ENCODE peak calls at places on chromosomes 11 and 22, in four cellular contexts. One of them, this sample, is unnamed.

GRCh38 chr22:17955611-17956379 is 68.6 kb downstream of the MICAL3 start:
- DNase-seq in CD4-positive, alpha-beta T cell: no peak
- DNase-seq in neural progenitor cell: no peak
- DNase-seq in psoas muscle: no peak
- DNase-seq in this sample: no peak

GRCh38 chr11:1943977-1944376 is 3.2 kb upstream of the MRPL23 start:
- DNase-seq in CD4-positive, alpha-beta T cell: no peak
- DNase-seq in neural progenitor cell: no peak
- DNase-seq in psoas muscle: peak; percentile 41
- DNase-seq in this sample: no peak

GRCh38 chr11:118232659-118233058 is 7.8 kb upstream of the JAML start:
- DNase-seq in CD4-positive, alpha-beta T cell: peak; percentile 20
- DNase-seq in neural progenitor cell: no peak
- DNase-seq in psoas muscle: no peak
- DNase-seq in this sample: no peak

GRCh38 chr11:17541330-17541885 is 2.8 kb downstream of the USH1C start:
- DNase-seq in CD4-positive, alpha-beta T cell: no peak
- DNase-seq in neural progenitor cell: no peak
- DNase-seq in psoas muscle: peak; percentile 12
- DNase-seq in this sample: no peak

GRCh38 chr11:129427376-129427775 is 51.7 kb downstream of the BARX2 start:
- DNase-seq in CD4-positive, alpha-beta T cell: no peak
- DNase-seq in neural progenitor cell: no peak
- DNase-seq in psoas muscle: no peak
- DNase-seq in this sample: no peak

GRCh38 chr11:126607374-126607773 is 251.9 kb downstream of the ST3GAL4 start:
- DNase-seq in CD4-positive, alpha-beta T cell: no peak
- DNase-seq in neural progenitor cell: peak; percentile 82
- DNase-seq in psoas muscle: no peak
- DNase-seq in this sample: peak; percentile 62

GRCh38 chr11:32706985-32707736 is 87.3 kb downstream of the CCDC73 start:
- DNase-seq in CD4-positive, alpha-beta T cell: no peak
- DNase-seq in neural progenitor cell: no peak
- DNase-seq in psoas muscle: no peak
- DNase-seq in this sample: no peak

GRCh38 chr11:80815752-80816453 is 1375.1 kb upstream of the TENM4 start:
- DNase-seq in CD4-positive, alpha-beta T cell: no peak
- DNase-seq in neural progenitor cell: no peak
- DNase-seq in psoas muscle: no peak
- DNase-seq in this sample: no peak

DNA sequence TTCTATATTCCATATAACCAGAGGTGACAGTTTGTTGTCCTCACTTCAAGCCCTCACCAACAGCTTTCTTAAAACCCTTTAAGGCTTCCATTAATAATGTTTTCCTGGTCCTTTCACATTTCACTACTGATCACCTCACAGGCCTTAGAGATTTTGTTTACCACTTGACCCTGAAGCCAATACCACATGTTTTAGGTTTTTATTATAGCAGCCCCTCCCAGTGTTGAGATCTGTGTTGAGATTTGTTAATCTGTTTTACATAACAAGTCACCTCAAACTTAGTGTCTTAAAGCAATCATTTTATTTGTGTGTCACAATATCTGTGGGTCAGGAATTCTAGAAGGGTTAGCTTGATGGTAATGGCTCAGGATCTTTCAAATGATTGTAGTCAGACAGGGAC is 49.9 kb downstream of the FAR1 start:
- DNase-seq in CD4-positive, alpha-beta T cell: no peak
- DNase-seq in neural progenitor cell: no peak
- DNase-seq in psoas muscle: no peak
- DNase-seq in this sample: no peak
- H3K27ac ChIP-seq in CD4-positive, alpha-beta T cell: no peak overlapping the region
- H3K27ac ChIP-seq in neural progenitor cell: no peak overlapping the region
- H3K27ac ChIP-seq in psoas muscle: no peak overlapping the region
- H3K27ac ChIP-seq in this sample: no peak overlapping the region

DNA sequence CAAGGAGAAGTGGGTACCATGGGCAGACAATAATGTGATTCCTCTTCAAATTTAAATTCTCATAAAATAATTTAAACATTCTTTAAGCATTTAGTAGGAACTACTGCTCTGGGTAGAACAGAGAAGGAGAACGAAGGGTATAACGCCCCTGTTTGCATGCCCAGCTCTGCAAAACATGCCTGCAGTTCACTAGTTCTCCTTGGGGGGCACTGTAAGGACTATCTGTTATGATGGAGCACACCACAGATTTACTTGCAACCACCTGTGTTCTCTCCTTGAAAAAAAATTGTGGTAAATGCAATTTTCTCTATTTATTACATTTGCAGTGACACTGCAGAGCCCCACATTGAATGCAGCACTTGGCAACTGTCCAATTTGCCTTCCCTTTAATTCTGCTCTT is 100.3 kb downstream of the GUCY1A2 start:
- DNase-seq in CD4-positive, alpha-beta T cell: no peak
- DNase-seq in neural progenitor cell: peak; percentile 24
- DNase-seq in psoas muscle: no peak
- DNase-seq in this sample: no peak
- TF ChIP-seq CTCF in CD4-positive, alpha-beta T cell: no peak
- TF ChIP-seq CTCF in neural progenitor cell: peak; percentile 41
- TF ChIP-seq CTCF in psoas muscle: no peak
- TF ChIP-seq CTCF in this sample: peak; percentile 14

DNA sequence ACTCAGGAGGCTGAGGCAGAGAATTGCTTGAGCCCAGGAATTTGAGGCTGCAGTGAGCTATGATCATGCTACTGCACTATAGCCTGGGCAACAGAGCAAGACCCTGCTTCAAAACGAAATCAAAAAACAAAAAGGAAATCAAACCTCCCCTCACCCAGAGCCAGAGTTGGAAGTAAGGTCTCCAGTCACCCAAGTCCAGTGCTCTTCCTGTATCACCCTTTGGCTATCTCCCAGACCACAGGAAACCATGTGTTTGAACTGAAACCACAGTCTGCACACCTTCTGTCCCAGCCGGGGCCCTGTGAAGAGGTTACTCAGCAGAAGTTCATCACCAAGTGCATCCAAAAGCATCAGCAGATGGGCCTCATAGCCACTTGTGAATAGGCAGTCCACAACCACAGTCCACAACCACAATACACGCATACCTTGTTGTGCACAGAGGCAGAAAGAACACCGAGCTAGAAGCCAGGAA is 4.6 kb downstream of the MYH9 start:
- DNase-seq in CD4-positive, alpha-beta T cell: peak; percentile 42
- DNase-seq in neural progenitor cell: no peak
- DNase-seq in psoas muscle: no peak
- DNase-seq in this sample: no peak
- H3K27ac ChIP-seq in CD4-positive, alpha-beta T cell: peak overlapping the region; percentile 55
- H3K27ac ChIP-seq in neural progenitor cell: no peak overlapping the region
- H3K27ac ChIP-seq in psoas muscle: peak overlapping the region; percentile 4
- H3K27ac ChIP-seq in this sample: peak overlapping the region; percentile 69

GRCh38 chr11:6636480-6636879 is 17.3 kb upstream of the TPP1 start:
- DNase-seq in CD4-positive, alpha-beta T cell: no peak
- DNase-seq in neural progenitor cell: no peak
- DNase-seq in psoas muscle: no peak
- DNase-seq in this sample: no peak

GRCh38 chr11:6640985-6641701 is 14.5 kb downstream of the DCHS1 start:
- DNase-seq in CD4-positive, alpha-beta T cell: no peak
- DNase-seq in neural progenitor cell: no peak
- DNase-seq in psoas muscle: no peak
- DNase-seq in this sample: no peak

GRCh38 chr11:6640036-6640984 is 15.3 kb downstream of the DCHS1 start:
- DNase-seq in CD4-positive, alpha-beta T cell: no peak
- DNase-seq in neural progenitor cell: no peak
- DNase-seq in psoas muscle: no peak
- DNase-seq in this sample: no peak

GRCh38 chr11:6637871-6638270 is 17.7 kb downstream of the DCHS1 start:
- DNase-seq in CD4-positive, alpha-beta T cell: no peak
- DNase-seq in neural progenitor cell: no peak
- DNase-seq in psoas muscle: no peak
- DNase-seq in this sample: no peak

GRCh38 chr11:6638437-6638836 is 17.2 kb downstream of the DCHS1 start:
- DNase-seq in CD4-positive, alpha-beta T cell: no peak
- DNase-seq in neural progenitor cell: no peak
- DNase-seq in psoas muscle: no peak
- DNase-seq in this sample: no peak
- TF ChIP-seq CTCF in CD4-positive, alpha-beta T cell: no peak
- TF ChIP-seq CTCF in neural progenitor cell: no peak
- TF ChIP-seq CTCF in psoas muscle: no peak
- TF ChIP-seq CTCF in this sample: no peak

DNA sequence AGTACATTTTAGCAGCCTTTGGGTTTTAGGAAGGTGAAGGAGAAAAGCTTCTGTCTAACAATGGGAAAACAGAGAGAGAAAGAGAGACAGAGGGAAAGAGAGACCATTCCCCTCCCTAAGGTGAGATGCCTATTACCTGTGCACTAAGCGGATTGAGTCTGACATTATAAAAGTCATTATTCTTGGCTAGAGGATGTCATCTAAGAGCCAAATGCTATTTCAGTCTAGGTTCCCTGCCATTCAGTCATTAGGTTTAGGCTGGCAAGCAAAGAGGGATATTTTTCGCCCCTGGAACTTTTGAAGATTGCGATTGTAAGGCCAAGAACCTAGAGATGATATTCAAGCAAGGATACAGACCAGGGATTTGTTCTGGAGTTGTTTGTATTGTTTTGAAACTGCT is 7.2 kb downstream of the BLID start:
- DNase-seq in CD4-positive, alpha-beta T cell: no peak
- DNase-seq in neural progenitor cell: no peak
- DNase-seq in psoas muscle: no peak
- DNase-seq in this sample: no peak
- H3K27ac ChIP-seq in CD4-positive, alpha-beta T cell: no peak overlapping the region
- H3K27ac ChIP-seq in neural progenitor cell: no peak overlapping the region
- H3K27ac ChIP-seq in psoas muscle: peak overlapping the region; percentile 84
- H3K27ac ChIP-seq in this sample: peak overlapping the region; percentile 75